ENCODE peak calls at places on chromosome 1, in ten cellular contexts. Q is NCI-H2029; U is H7; H is neural progenitor cell; G is GM12891; Z is M059J; T is stimulated activated CD4-positive, alpha-beta T cell treated with anti-CD3 and anti-CD28 coated beads, TNF-alpha, amount 100 ng/mL, for 4 hours; R is activated effector memory CD4-positive, alpha-beta T cell treated with Interleukin-2 at 50 U/mL for 16 hours; X is activated B cell treated with CpG ODN at 0.5 μM for 24 hours; P is NCI-H510A treated with DMSO at 0.1 percent for 48 hours. K is an unnamed sample.

GRCh38 chr1:47963568-47963973 is 33.6 kb downstream of the TRABD2B start:
- DNase-seq in Q (no peak), U (no peak), H (no peak), G (no peak), Z (no peak), T (no peak), R (no peak), X (no peak), P (no peak), K (no peak)

GRCh38 chr1:59290173-59290954 is 6.5 kb upstream of the FGGY start:
- DNase-seq in Q (peak; percentile 46), U (peak; percentile 66), H (peak; percentile 66), G (peak; percentile 30), Z (peak; percentile 72), T (no peak), R (no peak), X (no peak), P (peak; percentile 53), K (peak; percentile 34)

GRCh38 chr1:8398677-8399076 is 80.8 kb downstream of the SLC45A1 start:
- DNase-seq in Q (no peak), U (no peak), H (no peak), G (no peak), Z (no peak), T (no peak), R (no peak), X (no peak), P (no peak), K (no peak)

GRCh38 chr1:203017061-203017460 is 9.2 kb upstream of the PPFIA4 start:
- DNase-seq in Q (no peak), U (no peak), H (no peak), G (no peak), Z (no peak), T (no peak), R (no peak), X (no peak), P (no peak), K (no peak)

GRCh38 chr1:91891486-91891885 is 5.5 kb upstream of the TGFBR3 start:
- DNase-seq in Q (no peak), U (no peak), H (no peak), G (no peak), Z (peak; percentile 18), T (no peak), R (no peak), X (no peak), P (no peak), K (no peak)

GRCh38 chr1:91282695-91283420 is 121.8 kb downstream of the HFM1 start:
- DNase-seq in Q (peak; percentile 67), U (peak; percentile 48), H (peak; percentile 83), G (peak; percentile 23), Z (peak; percentile 67), T (peak; percentile 4), R (peak; percentile 2), X (no peak), P (peak; percentile 93), K (peak; percentile 35)

GRCh38 chr1:13535227-13535626 is 21.4 kb upstream of the LRRC38 start:
- DNase-seq in Q (no peak), U (no peak), H (no peak), G (no peak), Z (no peak), T (no peak), R (no peak), X (no peak), P (no peak), K (no peak)

GRCh38 chr1:187091666-187092065 is 262.9 kb downstream of the PLA2G4A start:
- DNase-seq in Q (no peak), U (no peak), H (no peak), G (no peak), Z (peak; percentile 5), T (no peak), R (no peak), X (no peak), P (no peak), K (no peak)

GRCh38 chr1:33182452-33182851 is 609 bp upstream of the TRIM62 start:
- DNase-seq in Q (peak; percentile 51), U (no peak), H (peak; percentile 45), G (no peak), Z (peak; percentile 34), T (no peak), R (no peak), X (no peak), P (peak; percentile 75), K (peak; percentile 56)

GRCh38 chr1:40794915-40795715 is 11.5 kb downstream of the KCNQ4 start:
- DNase-seq in Q (no peak), U (no peak), H (no peak), G (no peak), Z (no peak), T (no peak), R (no peak), X (no peak), P (no peak), K (no peak)

GRCh38 chr1:29343908-29344307 is 107.6 kb downstream of the PTPRU start:
- DNase-seq in Q (no peak), U (peak; percentile 28), H (no peak), G (no peak), Z (no peak), T (no peak), R (no peak), X (no peak), P (no peak), K (no peak)

GRCh38 chr1:226481133-226481532 is 67.4 kb upstream of the STUM start:
- DNase-seq in Q (no peak), U (no peak), H (no peak), G (no peak), Z (no peak), T (no peak), R (no peak), X (no peak), P (no peak), K (no peak)

GRCh38 chr1:27342778-27343638 is 1.2 kb downstream of the SYTL1 start:
- DNase-seq in Q (no peak), U (peak; percentile 82), H (peak; percentile 45), G (peak; percentile 58), Z (no peak), T (peak; percentile 33), R (peak; percentile 81), X (peak; percentile 57), P (peak; percentile 77), K (no peak)